ENCODE peak calls at places on chromosomes 13 and 19, in five cellular contexts. One of them, this sample, is unnamed.

GRCh38 chr19:10817291-10818038 is 18.5 kb downstream of the TMED1 start:
- DNase-seq in left ventricle myocardium inferior: no peak
- DNase-seq in HFF-Myc: peak; percentile 96
- DNase-seq in GM12865: no peak
- DNase-seq in uterus: peak; percentile 86
- DNase-seq in this sample: peak; percentile 96

GRCh38 chr13:44972956-44973581 is 16.2 kb downstream of the NUFIP1 start:
- DNase-seq in left ventricle myocardium inferior: no peak
- DNase-seq in HFF-Myc: no peak
- DNase-seq in GM12865: no peak
- DNase-seq in uterus: no peak
- DNase-seq in this sample: peak; percentile 62

GRCh38 chr13:112664501-112665203 is 25.2 kb upstream of the ATP11A start:
- DNase-seq in left ventricle myocardium inferior: no peak
- DNase-seq in HFF-Myc: no peak
- DNase-seq in GM12865: no peak
- DNase-seq in uterus: no peak
- DNase-seq in this sample: peak; percentile 22

GRCh38 chr19:18613589-18614234 is 1.0 kb downstream of the TMEM59L start:
- DNase-seq in left ventricle myocardium inferior: no peak
- DNase-seq in HFF-Myc: no peak
- DNase-seq in GM12865: no peak
- DNase-seq in uterus: no peak
- DNase-seq in this sample: no peak

GRCh38 chr13:29021717-29022116 is 201.6 kb downstream of the MTUS2 start:
- DNase-seq in left ventricle myocardium inferior: no peak
- DNase-seq in HFF-Myc: no peak
- DNase-seq in GM12865: no peak
- DNase-seq in uterus: no peak
- DNase-seq in this sample: no peak

GRCh38 chr13:103275708-103276107 is 209.5 kb upstream of the SLC10A2 start:
- DNase-seq in left ventricle myocardium inferior: no peak
- DNase-seq in HFF-Myc: no peak
- DNase-seq in GM12865: no peak
- DNase-seq in uterus: no peak
- DNase-seq in this sample: no peak

GRCh38 chr19:11425719-11426457 is 6.8 kb upstream of the RGL3 start:
- DNase-seq in left ventricle myocardium inferior: no peak
- DNase-seq in HFF-Myc: no peak
- DNase-seq in GM12865: no peak
- DNase-seq in uterus: no peak
- DNase-seq in this sample: no peak

GRCh38 chr19:42242071-42242511 is 311 bp downstream of the GSK3A start:
- DNase-seq in left ventricle myocardium inferior: no peak
- DNase-seq in HFF-Myc: no peak
- DNase-seq in GM12865: no peak
- DNase-seq in uterus: no peak
- DNase-seq in this sample: no peak

GRCh38 chr13:48585456-48585840 is 52.6 kb upstream of the RCBTB2 start:
- DNase-seq in left ventricle myocardium inferior: no peak
- DNase-seq in HFF-Myc: peak; percentile 52
- DNase-seq in GM12865: no peak
- DNase-seq in uterus: no peak
- DNase-seq in this sample: peak; percentile 88

GRCh38 chr13:93450226-93450625 is 223.6 kb downstream of the GPC6 start:
- DNase-seq in left ventricle myocardium inferior: no peak
- DNase-seq in HFF-Myc: no peak
- DNase-seq in GM12865: no peak
- DNase-seq in uterus: no peak
- DNase-seq in this sample: peak; percentile 76

GRCh38 chr13:30305456-30305855 is 1.9 kb downstream of the KATNAL1 start:
- DNase-seq in left ventricle myocardium inferior: no peak
- DNase-seq in HFF-Myc: no peak
- DNase-seq in GM12865: no peak
- DNase-seq in uterus: no peak
- DNase-seq in this sample: no peak

GRCh38 chr13:39353988-39354387 is 249.0 kb downstream of the LHFPL6 start:
- DNase-seq in left ventricle myocardium inferior: no peak
- DNase-seq in HFF-Myc: no peak
- DNase-seq in GM12865: no peak
- DNase-seq in uterus: no peak
- DNase-seq in this sample: peak; percentile 67

GRCh38 chr13:35804901-35805300 is 326.3 kb downstream of the DCLK1 start:
- DNase-seq in left ventricle myocardium inferior: no peak
- DNase-seq in HFF-Myc: no peak
- DNase-seq in GM12865: no peak
- DNase-seq in uterus: no peak
- DNase-seq in this sample: peak; percentile 29

GRCh38 chr19:14383556-14383897 is 2.3 kb downstream of the ADGRE5 start:
- DNase-seq in left ventricle myocardium inferior: peak; percentile 65
- DNase-seq in HFF-Myc: no peak
- DNase-seq in GM12865: no peak
- DNase-seq in uterus: no peak
- DNase-seq in this sample: peak; percentile 44

GRCh38 chr19:16945364-16945714 is 56.5 kb downstream of the F2RL3 start:
- DNase-seq in left ventricle myocardium inferior: no peak
- DNase-seq in HFF-Myc: no peak
- DNase-seq in GM12865: no peak
- DNase-seq in uterus: no peak
- DNase-seq in this sample: no peak

GRCh38 chr19:38917921-38918491 is 6.0 kb upstream of the CCER2 start:
- DNase-seq in left ventricle myocardium inferior: no peak
- DNase-seq in HFF-Myc: no peak
- DNase-seq in GM12865: no peak
- DNase-seq in uterus: no peak
- DNase-seq in this sample: no peak

GRCh38 chr13:28819748-28820098 is 416 bp upstream of the MTUS2 start:
- DNase-seq in left ventricle myocardium inferior: peak; percentile 69
- DNase-seq in HFF-Myc: no peak
- DNase-seq in GM12865: peak; percentile 64
- DNase-seq in uterus: no peak
- DNase-seq in this sample: peak; percentile 24

GRCh38 chr19:369256-369655 is 24.7 kb upstream of the MIER2 start:
- DNase-seq in left ventricle myocardium inferior: no peak
- DNase-seq in HFF-Myc: no peak
- DNase-seq in GM12865: no peak
- DNase-seq in uterus: no peak
- DNase-seq in this sample: no peak

GRCh38 chr13:112254900-112255299 is 121.3 kb upstream of the SPACA7 start:
- DNase-seq in left ventricle myocardium inferior: no peak
- DNase-seq in HFF-Myc: no peak
- DNase-seq in GM12865: no peak
- DNase-seq in uterus: no peak
- DNase-seq in this sample: no peak

GRCh38 chr19:54426291-54426918 is 11.1 kb downstream of the TTYH1 start:
- DNase-seq in left ventricle myocardium inferior: no peak
- DNase-seq in HFF-Myc: no peak
- DNase-seq in GM12865: no peak
- DNase-seq in uterus: no peak
- DNase-seq in this sample: no peak

GRCh38 chr19:1945899-1946298 is 4.9 kb downstream of the CSNK1G2 start:
- DNase-seq in left ventricle myocardium inferior: no peak
- DNase-seq in HFF-Myc: no peak
- DNase-seq in GM12865: no peak
- DNase-seq in uterus: no peak
- DNase-seq in this sample: peak; percentile 22

GRCh38 chr13:72565893-72566292 is 161.5 kb downstream of the MZT1 start:
- DNase-seq in left ventricle myocardium inferior: no peak
- DNase-seq in HFF-Myc: peak; percentile 1
- DNase-seq in GM12865: peak; percentile 21
- DNase-seq in uterus: no peak
- DNase-seq in this sample: peak; percentile 33

GRCh38 chr13:46666727-46667456 is 113.9 kb downstream of the LRCH1 start:
- DNase-seq in left ventricle myocardium inferior: peak; percentile 36
- DNase-seq in HFF-Myc: no peak
- DNase-seq in GM12865: peak; percentile 33
- DNase-seq in uterus: no peak
- DNase-seq in this sample: no peak

GRCh38 chr13:50715402-50716146 is 127.9 kb downstream of the DLEU7 start:
- DNase-seq in left ventricle myocardium inferior: peak; percentile 43
- DNase-seq in HFF-Myc: no peak
- DNase-seq in GM12865: no peak
- DNase-seq in uterus: no peak
- DNase-seq in this sample: no peak

GRCh38 chr13:106372199-106373160 is 163.0 kb downstream of the EFNB2 start:
- DNase-seq in left ventricle myocardium inferior: no peak
- DNase-seq in HFF-Myc: no peak
- DNase-seq in GM12865: peak; percentile 67
- DNase-seq in uterus: no peak
- DNase-seq in this sample: peak; percentile 48

GRCh38 chr13:50360637-50361036 is 345.4 kb downstream of the KCNRG start:
- DNase-seq in left ventricle myocardium inferior: no peak
- DNase-seq in HFF-Myc: no peak
- DNase-seq in GM12865: no peak
- DNase-seq in uterus: no peak
- DNase-seq in this sample: no peak

GRCh38 chr13:114338959-114339358 is 24.7 kb downstream of the CHAMP1 start:
- DNase-seq in left ventricle myocardium inferior: no peak
- DNase-seq in HFF-Myc: no peak
- DNase-seq in GM12865: no peak
- DNase-seq in uterus: no peak
- DNase-seq in this sample: no peak

GRCh38 chr13:114328595-114328994 is 14.3 kb downstream of the CHAMP1 start:
- DNase-seq in left ventricle myocardium inferior: no peak
- DNase-seq in HFF-Myc: no peak
- DNase-seq in GM12865: no peak
- DNase-seq in uterus: no peak
- DNase-seq in this sample: no peak

GRCh38 chr13:114339779-114340534 is 25.7 kb downstream of the CHAMP1 start:
- DNase-seq in left ventricle myocardium inferior: peak; percentile 18
- DNase-seq in HFF-Myc: no peak
- DNase-seq in GM12865: peak; percentile 66
- DNase-seq in uterus: no peak
- DNase-seq in this sample: peak; percentile 56

DNA sequence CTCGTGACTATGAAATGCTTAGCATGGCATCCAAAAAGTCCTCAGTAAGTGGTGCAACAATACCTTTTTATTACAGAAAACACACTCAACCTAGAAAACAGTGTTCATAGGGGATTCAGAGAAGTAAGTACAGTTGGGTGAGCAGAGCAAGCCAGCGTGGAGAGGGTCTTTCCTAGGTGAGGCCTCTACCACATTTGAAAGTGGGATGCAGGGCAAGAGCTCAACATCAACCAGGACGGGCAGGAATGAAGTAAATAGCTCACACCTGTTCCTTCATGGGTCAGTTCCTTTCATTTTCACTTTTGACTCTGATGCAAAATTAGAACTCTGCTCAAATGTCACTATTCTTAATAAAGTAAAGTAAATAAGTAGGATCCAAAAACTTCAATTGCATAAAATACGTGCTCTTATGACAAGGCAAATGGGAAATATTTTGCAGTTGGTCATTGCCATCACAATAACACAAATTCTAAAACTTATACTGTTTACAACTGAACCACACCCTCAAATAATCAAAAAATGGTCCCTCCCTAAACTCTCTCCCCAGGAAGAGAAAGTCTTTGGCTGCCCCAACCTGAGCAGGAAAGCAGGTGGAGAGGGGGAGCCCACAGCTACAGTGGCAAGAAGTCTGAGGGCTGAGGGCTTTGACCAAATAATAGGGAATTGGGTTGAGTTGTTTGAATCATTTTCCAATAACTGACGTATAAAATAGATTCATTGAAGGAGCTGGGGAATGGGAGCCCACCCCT is 20.2 kb downstream of the CHAMP1 start:
- DNase-seq in left ventricle myocardium inferior: no peak
- DNase-seq in HFF-Myc: no peak
- DNase-seq in GM12865: peak; percentile 38
- DNase-seq in uterus: no peak
- DNase-seq in this sample: no peak
- H3K4me3 ChIP-seq in left ventricle myocardium inferior: no peak overlapping the region
- H3K4me3 ChIP-seq in HFF-Myc: no peak overlapping the region
- H3K4me3 ChIP-seq in GM12865: peak overlapping the region; percentile 37
- H3K4me3 ChIP-seq in uterus: no peak overlapping the region
- H3K4me3 ChIP-seq in this sample: no peak overlapping the region

GRCh38 chr13:81017525-81018152 is 676.7 kb upstream of the SPRY2 start:
- DNase-seq in left ventricle myocardium inferior: no peak
- DNase-seq in HFF-Myc: peak; percentile 2
- DNase-seq in GM12865: peak; percentile 35
- DNase-seq in uterus: no peak
- DNase-seq in this sample: peak; percentile 75
- TF ChIP-seq CTCF in left ventricle myocardium inferior: peak; percentile 73
- TF ChIP-seq CTCF in HFF-Myc: peak; percentile 19
- TF ChIP-seq CTCF in GM12865: peak; percentile 39
- TF ChIP-seq CTCF in uterus: peak; percentile 34
- TF ChIP-seq CTCF in this sample: peak; percentile 50

GRCh38 chr19:29528946-29529645 is 3.3 kb downstream of the VSTM2B start:
- DNase-seq in left ventricle myocardium inferior: no peak
- DNase-seq in HFF-Myc: no peak
- DNase-seq in GM12865: no peak
- DNase-seq in uterus: no peak
- DNase-seq in this sample: no peak
- H3K4me3 ChIP-seq in left ventricle myocardium inferior: peak overlapping the region; percentile 56
- H3K4me3 ChIP-seq in HFF-Myc: no peak overlapping the region
- H3K4me3 ChIP-seq in GM12865: no peak overlapping the region
- H3K4me3 ChIP-seq in uterus: no peak overlapping the region
- H3K4me3 ChIP-seq in this sample: no peak overlapping the region

DNA sequence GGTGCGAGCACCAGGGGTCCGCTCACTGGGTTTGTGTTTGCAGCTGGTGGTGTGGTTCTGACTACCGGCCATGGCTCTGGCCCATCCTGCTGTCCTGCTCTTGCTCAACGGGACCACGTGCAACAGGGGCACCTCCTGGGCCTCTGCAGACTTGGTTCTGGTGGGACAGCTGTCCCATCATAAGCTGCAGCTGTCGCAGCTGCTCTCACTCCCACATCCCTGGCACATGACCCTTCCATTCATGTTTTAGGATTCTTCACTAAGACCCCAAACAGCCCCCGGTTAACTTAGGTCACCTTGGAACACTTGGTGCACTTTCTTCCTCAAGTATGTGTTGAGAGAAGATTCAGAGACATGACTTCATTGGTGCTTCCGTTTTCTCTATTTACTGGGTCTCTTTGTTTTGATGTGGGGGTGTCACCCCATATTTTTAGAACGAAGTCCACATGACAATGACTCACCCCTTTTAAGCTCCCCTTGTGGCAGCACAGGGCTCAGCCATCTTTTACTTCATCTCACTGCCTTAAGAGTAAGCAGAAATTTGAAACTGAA is 68.4 kb upstream of the ARHGEF7 start:
- DNase-seq in left ventricle myocardium inferior: no peak
- DNase-seq in HFF-Myc: no peak
- DNase-seq in GM12865: peak; percentile 73
- DNase-seq in uterus: no peak
- DNase-seq in this sample: peak; percentile 42
- TF ChIP-seq CTCF in left ventricle myocardium inferior: peak; percentile 30
- TF ChIP-seq CTCF in HFF-Myc: peak; percentile 40
- TF ChIP-seq CTCF in GM12865: peak; percentile 40
- TF ChIP-seq CTCF in uterus: no peak
- TF ChIP-seq CTCF in this sample: peak; percentile 38

GRCh38 chr19:29737461-29738000 is 22.5 kb upstream of the C19orf12 start:
- DNase-seq in left ventricle myocardium inferior: no peak
- DNase-seq in HFF-Myc: no peak
- DNase-seq in GM12865: no peak
- DNase-seq in uterus: no peak
- DNase-seq in this sample: no peak
- H3K4me3 ChIP-seq in left ventricle myocardium inferior: no peak overlapping the region
- H3K4me3 ChIP-seq in HFF-Myc: no peak overlapping the region
- H3K4me3 ChIP-seq in GM12865: no peak overlapping the region
- H3K4me3 ChIP-seq in uterus: no peak overlapping the region
- H3K4me3 ChIP-seq in this sample: no peak overlapping the region